ENCODE peak calls at places on chromosomes 16 and 17, in four cellular contexts. D is hepatocyte, C is MM.1S, Y is lower lobe of right lung. R is an unnamed sample.

GRCh38 chr17:32569171-32570080 is 82.6 kb downstream of the CDK5R1 start:
- DNase-seq in Y (no peak), D (no peak), C (no peak), R (no peak)

GRCh38 chr16:57380671-57381462 is 8.6 kb downstream of the CX3CL1 start:
- DNase-seq in C (no peak), Y (no peak), D (no peak), R (peak; percentile 8)

GRCh38 chr16:7628981-7629380 is 296.3 kb downstream of the RBFOX1 start:
- DNase-seq in D (no peak), C (no peak), Y (no peak), R (no peak)

GRCh38 chr17:57900991-57901743 is 51.3 kb upstream of the MRPS23 start:
- DNase-seq in D (no peak), Y (peak; percentile 47), C (no peak), R (no peak)

GRCh38 chr17:6439951-6440350 is 4.3 kb upstream of the PIMREG start:
- DNase-seq in Y (no peak), C (no peak), D (no peak), R (no peak)

GRCh38 chr17:17402558-17402957 is 74.2 kb upstream of the MED9 start:
- DNase-seq in D (no peak), Y (no peak), C (no peak), R (no peak)

GRCh38 chr16:4535627-4536108 is 2.9 kb downstream of the CDIP1 start:
- DNase-seq in Y (no peak), C (no peak), D (no peak), R (no peak)

GRCh38 chr16:23174622-23175021 is 7.9 kb upstream of the SCNN1G start:
- DNase-seq in C (no peak), D (peak; percentile 34), Y (no peak), R (peak; percentile 14)

GRCh38 chr16:89863741-89864391 is 9.5 kb upstream of the TCF25 start:
- DNase-seq in Y (peak; percentile 64), D (no peak), C (peak; percentile 57), R (peak; percentile 49)

GRCh38 chr16:21953541-21953902 is 361 bp downstream of the UQCRC2 start:
- DNase-seq in Y (no peak), D (no peak), C (peak; percentile 21), R (no peak)

GRCh38 chr16:53421248-53421647 is 13.0 kb upstream of the RBL2 start:
- DNase-seq in Y (no peak), D (no peak), C (no peak), R (no peak)

GRCh38 chr16:55062446-55062845 is 131.8 kb downstream of the IRX5 start:
- DNase-seq in C (no peak), Y (no peak), D (no peak), R (no peak)

GRCh38 chr17:49815761-49816281 is 27.3 kb downstream of the KAT7 start:
- DNase-seq in C (no peak), Y (no peak), D (no peak), R (no peak)

GRCh38 chr16:10172848-10173655 is 9.2 kb downstream of the GRIN2A start:
- DNase-seq in D (no peak), C (no peak), Y (no peak), R (peak; percentile 27)

GRCh38 chr16:9256196-9256595 is 164.8 kb downstream of the HAPSTR1 start:
- DNase-seq in C (peak; percentile 56), Y (peak; percentile 54), D (peak; percentile 46), R (no peak)

GRCh38 chr17:39576187-39576586 is 31.5 kb downstream of the NEUROD2 start:
- DNase-seq in Y (no peak), D (no peak), C (no peak), R (no peak)

GRCh38 chr17:39105705-39106104 is 45.7 kb downstream of the PLXDC1 start:
- DNase-seq in D (no peak), C (no peak), Y (no peak), R (no peak)

GRCh38 chr16:28166394-28167208 is 45.2 kb downstream of the XPO6 start:
- DNase-seq in D (peak; percentile 48), C (no peak), Y (no peak), R (no peak)

GRCh38 chr17:48153711-48154642 is 46.4 kb downstream of the SNX11 start:
- DNase-seq in C (peak; percentile 35), D (peak; percentile 86), Y (no peak), R (no peak)

GRCh38 chr16:26614102-26614864 is 452.4 kb upstream of the C16orf82 start:
- DNase-seq in D (no peak), C (no peak), Y (no peak), R (no peak)

GRCh38 chr17:68599091-68599872 is 1.9 kb downstream of the FAM20A start:
- DNase-seq in Y (no peak), C (no peak), D (peak; percentile 63), R (no peak)

GRCh38 chr16:86029131-86029741 is 130.3 kb downstream of the IRF8 start:
- DNase-seq in D (peak; percentile 73), Y (no peak), C (no peak), R (peak; percentile 7)

GRCh38 chr17:76191891-76192290 is 48.4 kb downstream of the RNF157 start:
- DNase-seq in C (peak; percentile 90), D (no peak), Y (no peak), R (no peak)

GRCh38 chr17:42779942-42780815 is at the start of gene WNK4:
- DNase-seq in C (no peak), Y (no peak), D (peak; percentile 62), R (no peak)

GRCh38 chr16:27764869-27765675 is 215.1 kb downstream of the KATNIP start:
- DNase-seq in D (no peak), Y (peak; percentile 33), C (no peak), R (no peak)

GRCh38 chr16:70700101-70701020 is 14.5 kb upstream of the MTSS2 start:
- DNase-seq in Y (peak; percentile 65), D (no peak), C (no peak), R (no peak)

GRCh38 chr16:749010-749409 is 8.2 kb upstream of the CIAO3 start:
- DNase-seq in C (no peak), Y (no peak), D (peak; percentile 63), R (peak; percentile 35)

GRCh38 chr16:27361987-27362386 is 40.0 kb upstream of the IL21R start:
- DNase-seq in D (no peak), C (no peak), Y (no peak), R (no peak)

GRCh38 chr17:38328620-38329019 is 15.1 kb downstream of the GPR179 start:
- DNase-seq in C (no peak), D (peak; percentile 1), Y (no peak), R (no peak)

GRCh38 chr16:67967956-67968439 is 439 bp downstream of the SLC12A4 start:
- DNase-seq in C (peak; percentile 41), Y (no peak), D (peak; percentile 74), R (no peak)

GRCh38 chr17:58337126-58337599 is 8.6 kb upstream of the TSPOAP1 start:
- DNase-seq in D (no peak), Y (no peak), C (peak; percentile 50), R (no peak)

GRCh38 chr16:2244926-2245795 is 6.2 kb downstream of the ECI1 start:
- DNase-seq in C (no peak), D (no peak), Y (no peak), R (no peak)

GRCh38 chr17:28986714-28987367 is 19.0 kb downstream of the SEZ6 start:
- DNase-seq in D (no peak), Y (no peak), C (no peak), R (no peak)

GRCh38 chr17:17054636-17055035 is 12.4 kb downstream of the MPRIP start:
- DNase-seq in C (no peak), Y (no peak), D (no peak), R (no peak)

GRCh38 chr16:4506450-4506849 is 30.3 kb downstream of the HMOX2 start:
- DNase-seq in D (peak; percentile 87), C (peak; percentile 81), Y (no peak), R (peak; percentile 67)

GRCh38 chr17:28174352-28175046 is 132.0 kb downstream of the NLK start:
- DNase-seq in D (no peak), Y (no peak), C (no peak), R (no peak)

DNA sequence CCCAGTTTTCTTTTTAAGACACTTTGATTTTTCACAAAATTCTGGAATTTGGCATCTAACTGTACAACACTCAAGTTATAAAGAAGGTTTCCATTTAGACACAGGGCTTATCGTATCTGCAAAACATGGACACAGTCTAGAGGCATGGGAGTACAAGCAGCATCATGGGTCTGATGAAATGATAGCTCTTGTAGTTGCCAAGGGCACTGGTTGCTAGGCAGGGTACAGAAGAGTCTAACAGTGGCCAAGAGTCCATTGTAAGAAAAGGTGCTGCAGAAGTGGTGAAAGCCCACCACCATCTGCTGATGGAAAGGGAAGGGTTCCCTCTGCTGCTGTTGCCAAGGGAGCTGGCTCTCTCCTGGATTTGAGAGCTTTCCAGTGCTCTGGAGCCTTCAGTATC is 20.8 kb downstream of the MYOCD start:
- DNase-seq in Y (no peak), D (no peak), C (no peak), R (no peak)
- H3K27ac ChIP-seq in Y (no peak overlapping the region), D (no peak overlapping the region), C (no peak overlapping the region), R (no peak overlapping the region)

DNA sequence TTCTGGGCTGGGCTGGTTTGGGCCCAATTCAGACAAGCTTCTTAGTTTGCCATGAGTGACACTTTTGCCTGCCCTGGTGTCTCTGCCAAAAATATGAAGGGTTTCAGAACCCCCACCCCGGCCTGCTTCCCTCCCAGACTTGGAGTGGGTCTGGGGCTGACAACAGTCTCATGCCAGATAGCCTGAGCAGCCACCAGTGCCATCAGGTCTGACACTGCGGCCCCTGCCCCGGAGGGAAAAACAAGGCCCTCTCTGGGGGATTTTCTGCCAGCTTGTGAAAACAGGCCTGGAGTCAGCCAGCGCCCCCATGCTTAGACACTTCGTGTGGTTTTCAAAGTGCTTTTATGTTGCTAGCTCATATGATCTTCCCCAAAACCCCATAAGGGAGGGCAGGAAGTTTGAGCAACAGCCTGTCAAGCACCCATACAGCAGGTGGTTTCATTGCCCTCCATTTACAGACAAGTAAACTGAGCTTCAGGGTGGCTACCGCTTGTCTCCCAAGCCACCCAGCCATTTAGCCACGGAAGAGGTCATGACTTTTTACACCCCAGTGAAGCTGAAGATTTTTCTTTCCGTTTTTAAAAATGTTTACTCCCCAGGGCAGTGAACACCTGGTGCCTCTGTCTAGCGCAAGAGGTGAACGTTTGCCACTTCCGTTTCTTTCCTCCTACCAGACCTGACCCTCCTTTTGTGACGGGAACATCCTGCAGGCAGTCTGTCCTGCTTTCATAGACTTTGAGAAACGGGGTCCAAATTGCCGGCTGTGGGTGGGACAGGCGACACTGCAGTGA is 300.6 kb downstream of the SEC14L1 start:
- DNase-seq in C (peak; percentile 95), D (no peak), Y (no peak), R (no peak)
- TF ChIP-seq CTCF in C (peak; percentile 19), D (no peak), Y (no peak), R (no peak)

DNA sequence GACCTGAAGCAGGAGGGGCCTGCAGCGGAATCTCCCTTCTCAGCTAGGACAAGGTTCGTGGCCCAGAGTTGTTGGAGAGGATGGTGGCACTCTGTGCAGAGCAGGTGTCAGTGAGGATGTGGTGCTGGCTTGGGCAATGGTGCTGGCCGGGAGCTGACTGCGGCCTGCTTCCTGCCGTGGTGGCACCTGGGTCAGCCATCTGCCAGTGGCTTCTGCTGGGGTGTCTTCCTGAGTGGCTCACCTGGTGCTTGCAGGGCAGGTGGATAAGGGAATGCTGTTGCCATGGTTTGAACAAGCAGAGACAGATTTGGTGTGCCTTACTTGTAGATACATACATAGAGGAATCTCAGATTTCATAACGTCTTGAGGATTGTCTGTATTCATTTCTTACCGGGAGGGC is 69.6 kb downstream of the SEC14L1 start:
- DNase-seq in D (no peak), Y (no peak), C (peak; percentile 92), R (no peak)
- H3K27ac ChIP-seq in D (no peak overlapping the region), Y (peak overlapping the region; percentile 33), C (peak overlapping the region; percentile 98), R (no peak overlapping the region)

DNA sequence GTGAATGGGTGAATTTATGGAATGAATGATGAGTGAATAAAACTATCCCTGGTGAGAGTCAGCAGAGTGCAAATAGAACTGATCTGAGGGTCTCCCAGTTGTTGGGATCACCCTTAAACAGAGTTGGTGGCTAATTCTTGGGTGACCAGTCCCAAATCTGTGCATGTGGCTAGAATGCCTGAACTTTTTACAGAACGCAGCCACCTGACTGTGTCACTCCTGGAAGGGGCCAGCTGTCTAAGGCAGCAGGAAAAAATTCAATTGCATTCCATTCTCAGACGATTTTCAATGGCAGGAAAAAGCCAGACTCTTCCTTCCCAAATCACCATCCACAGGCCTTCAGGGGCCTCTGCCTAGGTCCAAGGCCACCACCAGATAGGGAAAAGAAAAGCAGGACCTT is 43.5 kb downstream of the BEAN1 start:
- DNase-seq in D (no peak), Y (no peak), C (no peak), R (no peak)
- TF ChIP-seq CTCF in D (no peak), Y (no peak), C (no peak), R (no peak)